ENCODE peak calls at places on chromosomes 11 and 22, in eight cellular contexts. Y, W, R, D, N, H, A and V are unnamed samples. For H3K36me3, the result is how much of the 10 kb centered on the place peaks cover.

GRCh38 chr11:25927391-25927790 is 404.5 kb upstream of the ANO3 start:
- DNase-seq in R (no peak), W (no peak), Y (no peak), H (no peak), N (no peak), D (no peak), A (no peak), V (no peak)

GRCh38 chr11:110892741-110893285 is 180.6 kb upstream of the ARHGAP20 start:
- DNase-seq in A (no peak), R (no peak), N (no peak), D (no peak), W (no peak), Y (no peak), H (no peak), V (no peak)

GRCh38 chr11:117187428-117187798 is 8.9 kb downstream of the SIDT2 start:
- DNase-seq in N (no peak), Y (peak), A (peak), R (no peak), H (no peak), D (no peak), W (no peak), V (peak)

GRCh38 chr11:76783294-76783900 is at the start of gene TSKU:
- DNase-seq in A (no peak), H (no peak), N (no peak), R (no peak), W (no peak), D (no peak), Y (no peak), V (no peak)

GRCh38 chr11:32312865-32313403 is 122.4 kb downstream of the WT1 start:
- DNase-seq in A (no peak), H (no peak), Y (no peak), W (peak), R (no peak), N (no peak), D (peak), V (no peak)

GRCh38 chr11:59669611-59670009 is 773 bp upstream of the PATL1 start:
- DNase-seq in A (no peak), N (no peak), H (no peak), D (no peak), W (peak), R (peak), Y (peak), V (peak)

GRCh38 chr22:44622147-44622427 is 79.9 kb upstream of the PRR5 start:
- DNase-seq in H (no peak), W (no peak), A (no peak), Y (no peak), N (no peak), D (no peak), R (no peak), V (peak)

GRCh38 chr22:20803696-20804324 is 29.9 kb downstream of the SERPIND1 start:
- DNase-seq in R (no peak), A (no peak), Y (no peak), W (peak), H (no peak), D (no peak), N (no peak), V (peak)

GRCh38 chr22:49205401-49205800 is 622.3 kb downstream of the BRD1 start:
- DNase-seq in A (no peak), Y (peak), N (no peak), H (no peak), D (no peak), W (no peak), R (no peak), V (peak)

GRCh38 chr11:122486793-122487495 is 168.6 kb upstream of the UBASH3B start:
- DNase-seq in W (no peak), N (no peak), A (no peak), D (no peak), H (no peak), Y (no peak), R (no peak), V (no peak)

GRCh38 chr22:48396785-48397530 is 1430.7 kb downstream of the BRD1 start:
- DNase-seq in A (no peak), H (no peak), N (no peak), D (no peak), R (no peak), W (no peak), Y (no peak), V (no peak)

GRCh38 chr11:10197091-10197490 is 96.9 kb downstream of the SBF2 start:
- DNase-seq in N (no peak), D (no peak), A (no peak), H (no peak), Y (no peak), W (no peak), R (no peak), V (no peak)

GRCh38 chr22:36881504-36882245 is 20.9 kb downstream of the NCF4 start:
- DNase-seq in W (no peak), Y (no peak), D (no peak), A (no peak), N (no peak), H (no peak), R (no peak), V (no peak)

GRCh38 chr11:118657238-118657637 is 22.2 kb downstream of the TREH start:
- DNase-seq in Y (peak), W (no peak), D (no peak), R (no peak), H (no peak), N (no peak), A (no peak), V (no peak)

GRCh38 chr22:31075961-31076360 is 5.2 kb upstream of the SMTN start:
- DNase-seq in A (no peak), H (peak), W (peak), D (no peak), Y (peak), N (no peak), R (peak), V (peak)

GRCh38 chr11:120520091-120520822 is 8.7 kb downstream of the GRIK4 start:
- DNase-seq in H (no peak), Y (peak), N (no peak), W (no peak), D (no peak), A (no peak), R (no peak), V (peak)

GRCh38 chr11:77647906-77648305 is 10.3 kb upstream of the CLNS1A start:
- DNase-seq in D (no peak), A (no peak), W (no peak), N (no peak), H (no peak), Y (no peak), R (no peak), V (no peak)

GRCh38 chr11:62552465-62552782 is 5.8 kb upstream of the AHNAK start:
- DNase-seq in H (no peak), R (peak), A (no peak), W (no peak), D (no peak), Y (no peak), N (no peak), V (no peak)

GRCh38 chr11:70887428-70887827 is 364.9 kb downstream of the SHANK2 start:
- DNase-seq in W (no peak), H (no peak), Y (peak), R (no peak), D (no peak), N (no peak), A (no peak), V (no peak)

GRCh38 chr11:12167098-12167999 is 57.0 kb downstream of the MICAL2 start:
- DNase-seq in A (no peak), H (peak), N (no peak), Y (no peak), R (no peak), D (no peak), W (peak), V (no peak)

GRCh38 chr22:47850644-47851151 is 1088.2 kb downstream of the TBC1D22A start:
- DNase-seq in N (no peak), A (no peak), W (no peak), D (no peak), R (no peak), Y (no peak), H (no peak), V (no peak)

GRCh38 chr11:43942651-43943356 is 367 bp downstream of the C11orf96 start:
- DNase-seq in N (peak), W (no peak), A (no peak), D (no peak), R (no peak), Y (no peak), H (no peak), V (no peak)

GRCh38 chr11:126965331-126965730 is 35.2 kb downstream of the KIRREL3 start:
- DNase-seq in W (no peak), Y (no peak), A (no peak), R (no peak), H (no peak), N (no peak), D (no peak), V (no peak)

GRCh38 chr11:126959700-126960099 is 40.9 kb downstream of the KIRREL3 start:
- DNase-seq in W (no peak), R (no peak), N (no peak), H (no peak), A (no peak), Y (no peak), D (no peak), V (no peak)

GRCh38 chr11:126963115-126963514 is 37.5 kb downstream of the KIRREL3 start:
- DNase-seq in A (no peak), H (no peak), D (no peak), N (no peak), W (no peak), Y (no peak), R (no peak), V (no peak)

GRCh38 chr11:126968915-126969314 is 31.7 kb downstream of the KIRREL3 start:
- DNase-seq in R (no peak), A (no peak), D (no peak), W (no peak), Y (no peak), N (no peak), H (no peak), V (no peak)

GRCh38 chr11:126963603-126964353 is 36.8 kb downstream of the KIRREL3 start:
- DNase-seq in Y (no peak), R (no peak), D (peak), N (no peak), A (no peak), W (peak), H (no peak), V (no peak)
- H3K4me3 ChIP-seq in Y (no peak), R (no peak), D (no peak), N (no peak), A (no peak), W (no peak), H (no peak), V (no peak)

DNA sequence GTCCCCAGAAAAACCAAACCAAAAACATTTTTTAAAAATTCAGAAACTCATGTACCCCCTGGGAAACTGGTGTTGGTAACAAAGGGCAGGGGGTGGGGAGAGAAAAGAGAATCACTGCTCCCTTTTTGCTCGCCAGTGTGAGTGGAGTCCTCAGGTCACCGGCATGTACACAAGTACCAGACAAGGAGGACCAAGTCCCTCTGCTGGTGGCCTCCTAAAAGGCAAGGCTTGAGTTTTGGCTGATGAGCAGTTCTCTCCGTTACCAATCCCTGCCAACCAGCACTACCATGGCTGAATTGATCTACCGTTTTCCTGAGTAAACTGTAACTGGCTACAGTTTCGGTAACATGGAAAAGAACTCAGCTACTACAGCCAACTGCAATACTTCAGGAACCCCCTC is 22.0 kb downstream of the APOL5 start:
- DNase-seq in A (no peak), W (no peak), N (no peak), Y (no peak), D (no peak), H (no peak), R (no peak), V (no peak)
- H3K36me3 ChIP-seq in A (under half), W (under half), N (under half), Y (under half), D (under half), H (under half), R (under half), V (under half)

GRCh38 chr11:112421854-112422253 is 161.2 kb upstream of the PLET1 start:
- DNase-seq in R (no peak), D (no peak), A (no peak), Y (no peak), W (no peak), N (no peak), H (no peak), V (no peak)

GRCh38 chr11:112417339-112417738 is 156.7 kb upstream of the PLET1 start:
- DNase-seq in Y (no peak), A (no peak), R (no peak), N (no peak), D (no peak), W (no peak), H (no peak), V (no peak)

DNA sequence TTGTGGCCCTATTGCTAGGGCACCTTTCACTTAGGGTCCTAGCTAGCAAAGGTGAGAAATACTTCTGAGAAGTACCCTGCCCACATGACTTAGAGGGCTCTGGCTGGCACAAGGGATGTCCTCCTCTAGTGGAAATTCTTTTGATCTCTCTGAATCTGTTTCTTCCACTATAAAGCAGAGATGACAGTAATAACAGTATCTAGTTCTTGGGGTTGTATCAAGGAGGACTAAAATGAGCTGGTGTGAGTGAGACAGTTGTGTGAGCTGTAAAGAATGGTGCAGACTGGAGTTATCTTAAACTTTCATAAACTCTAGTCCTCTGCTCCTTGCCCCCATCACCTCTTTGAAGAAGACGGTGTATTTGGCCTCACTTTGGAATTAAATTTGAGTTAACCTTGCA is 157.8 kb upstream of the PLET1 start:
- DNase-seq in A (no peak), N (no peak), R (no peak), Y (no peak), W (no peak), H (no peak), D (no peak), V (no peak)
- H3K4me3 ChIP-seq in A (no peak), N (no peak), R (no peak), Y (no peak), W (no peak), H (no peak), D (no peak), V (no peak)

GRCh38 chr11:64629103-64629502 is 38.1 kb downstream of the SLC22A12 start:
- DNase-seq in D (no peak), R (no peak), H (no peak), N (no peak), Y (no peak), A (no peak), W (no peak), V (no peak)
- H3K36me3 ChIP-seq in D (under half), R (under half), H (under half), N (under half), Y (under half), A (under half), W (under half), V (under half)

DNA sequence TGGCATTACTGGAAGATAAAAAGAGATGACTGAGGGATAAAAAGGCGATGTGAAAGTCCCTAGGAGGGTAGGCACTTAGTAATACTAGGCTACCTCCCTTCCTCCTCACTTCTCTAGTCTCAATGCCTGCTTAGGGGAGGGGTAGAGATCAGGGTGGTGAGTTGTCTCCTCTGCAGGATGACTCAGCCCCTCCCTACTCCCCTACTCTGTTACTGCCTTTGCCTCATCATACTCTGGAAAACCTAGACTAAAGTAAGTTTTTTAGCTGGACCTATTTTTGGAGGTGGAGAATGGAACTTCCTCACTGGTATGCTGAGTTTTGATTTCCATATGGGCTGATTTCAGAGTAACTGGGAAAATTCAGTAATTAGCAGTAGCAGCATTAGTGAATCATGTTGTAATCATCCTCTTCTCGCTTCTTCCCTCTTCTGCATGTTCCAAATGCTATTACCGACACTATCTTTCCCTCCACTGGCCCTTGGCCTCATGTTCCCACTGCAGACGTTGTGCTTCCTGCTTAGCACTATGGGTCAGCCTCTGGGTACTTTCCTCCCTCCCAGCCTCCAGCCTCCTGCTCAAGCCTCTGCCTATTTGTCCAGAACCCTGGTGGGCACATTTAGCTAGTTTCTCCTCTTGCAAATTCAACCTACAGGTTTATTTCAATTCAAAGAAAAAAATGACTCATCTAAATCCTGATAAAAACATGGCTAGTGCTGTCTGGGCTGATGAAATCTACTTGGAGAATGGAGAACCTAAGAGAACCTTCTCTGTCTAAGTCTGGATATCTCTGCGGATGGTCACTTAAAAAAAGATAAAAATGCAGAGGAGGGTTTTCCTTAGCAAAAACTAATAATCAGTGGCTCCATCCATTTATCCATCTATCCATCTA is 281.7 kb downstream of the ST3GAL4 start:
- DNase-seq in R (no peak), D (no peak), N (no peak), H (no peak), W (no peak), Y (no peak), A (no peak), V (no peak)
- H3K4me3 ChIP-seq in R (no peak), D (no peak), N (no peak), H (no peak), W (no peak), Y (no peak), A (no peak), V (no peak)

GRCh38 chr11:46741600-46742484 is 22.8 kb downstream of the F2 start:
- DNase-seq in R (no peak), H (no peak), N (no peak), D (no peak), W (no peak), A (no peak), Y (peak), V (peak)
- H3K36me3 ChIP-seq in R (half or more), H (under half), N (under half), D (under half), W (under half), A (half or more), Y (under half), V (half or more)

GRCh38 chr11:72069787-72070251 is 10.5 kb downstream of the NUMA1 start:
- DNase-seq in R (peak), Y (peak), N (peak), W (peak), D (no peak), A (peak), H (peak), V (peak)
- H3K4me3 ChIP-seq in R (peak), Y (no peak), N (peak), W (no peak), D (no peak), A (no peak), H (peak), V (no peak)